ENCODE peak calls at places on chromosomes 3 and 15, in five cellular contexts. C, D, G, M and J are unnamed samples.

GRCh38 chr3:116442331-116443021 is 2.8 kb downstream of the LSAMP start:
- DNase-seq in C (no peak), D (no peak), G (no peak), M (no peak), J (no peak)

GRCh38 chr3:11244131-11244677 is 28.0 kb upstream of the ATG7 start:
- DNase-seq in C (no peak), D (no peak), G (no peak), M (no peak), J (no peak)

GRCh38 chr3:183331518-183331917 is 78.5 kb downstream of the B3GNT5 start:
- DNase-seq in C (no peak), D (no peak), G (no peak), M (no peak), J (no peak)

GRCh38 chr3:124937049-124937448 is 2.5 kb upstream of the MUC13 start:
- DNase-seq in C (no peak), D (no peak), G (no peak), M (no peak), J (no peak)

GRCh38 chr15:77702211-77702957 is 69.7 kb upstream of the LINGO1 start:
- DNase-seq in C (no peak), D (no peak), G (no peak), M (no peak), J (no peak)

GRCh38 chr15:28992996-28993719 is 107.4 kb downstream of the APBA2 start:
- DNase-seq in C (no peak), D (no peak), G (no peak), M (no peak), J (no peak)

GRCh38 chr15:72859023-72859756 is 75.6 kb upstream of the ADPGK start:
- DNase-seq in C (no peak), D (no peak), G (no peak), M (no peak), J (no peak)

GRCh38 chr3:98021821-98022220 is 13.3 kb downstream of the GABRR3 start:
- DNase-seq in C (no peak), D (no peak), G (no peak), M (no peak), J (no peak)

GRCh38 chr15:39908186-39908585 is 11.9 kb downstream of the GPR176 start:
- DNase-seq in C (peak; percentile 37), D (no peak), G (no peak), M (no peak), J (no peak)

GRCh38 chr3:64824281-64824980 is 136.6 kb upstream of the ADAMTS9 start:
- DNase-seq in C (no peak), D (no peak), G (no peak), M (no peak), J (no peak)

GRCh38 chr3:53416530-53416929 is 69.2 kb upstream of the DCP1A start:
- DNase-seq in C (no peak), D (no peak), G (no peak), M (no peak), J (no peak)

GRCh38 chr15:101207867-101208288 is 44.0 kb downstream of the CHSY1 start:
- DNase-seq in C (no peak), D (no peak), G (no peak), M (no peak), J (no peak)

GRCh38 chr3:27022096-27022761 is 347.0 kb downstream of the NEK10 start:
- DNase-seq in C (no peak), D (no peak), G (no peak), M (no peak), J (no peak)

GRCh38 chr3:150177673-150178378 is 207.1 kb upstream of the PFN2 start:
- DNase-seq in C (no peak), D (no peak), G (no peak), M (no peak), J (no peak)

GRCh38 chr15:81373996-81374395 is at the start of gene TMC3:
- DNase-seq in C (no peak), D (no peak), G (no peak), M (no peak), J (no peak)

GRCh38 chr3:196740476-196741400 is 1.1 kb downstream of the PAK2 start:
- DNase-seq in C (peak; percentile 57), D (no peak), G (peak; percentile 45), M (no peak), J (peak; percentile 27)

GRCh38 chr3:83321457-83321856 is 1560.0 kb upstream of the GBE1 start:
- DNase-seq in C (no peak), D (no peak), G (no peak), M (no peak), J (no peak)

GRCh38 chr3:39982665-39983357 is 173.4 kb downstream of the MYRIP start:
- DNase-seq in C (no peak), D (no peak), G (no peak), M (no peak), J (no peak)

GRCh38 chr3:184568918-184569829 is 7.6 kb downstream of the EPHB3 start:
- DNase-seq in C (peak; percentile 90), D (no peak), G (no peak), M (no peak), J (no peak)

GRCh38 chr3:191296041-191296541 is 33.1 kb upstream of the CCDC50 start:
- DNase-seq in C (no peak), D (no peak), G (no peak), M (peak; percentile 88), J (no peak)

GRCh38 chr3:47731066-47731465 is 50.6 kb downstream of the SMARCC1 start:
- DNase-seq in C (no peak), D (no peak), G (no peak), M (no peak), J (no peak)

GRCh38 chr3:57952208-57952631 is 56.0 kb upstream of the FLNB start:
- DNase-seq in C (peak; percentile 34), D (peak; percentile 36), G (peak; percentile 49), M (no peak), J (no peak)

GRCh38 chr15:87661481-87661880 is 595.1 kb downstream of the NTRK3 start:
- DNase-seq in C (no peak), D (no peak), G (no peak), M (no peak), J (no peak)

GRCh38 chr3:167691366-167691765 is 37.6 kb upstream of the WDR49 start:
- DNase-seq in C (no peak), D (no peak), G (no peak), M (peak; percentile 84), J (no peak)

GRCh38 chr3:127258733-127259132 is 29.1 kb downstream of the PRR20G start:
- DNase-seq in C (no peak), D (no peak), G (no peak), M (no peak), J (no peak)

GRCh38 chr3:17795733-17796132 is 53.3 kb upstream of the TBC1D5 start:
- DNase-seq in C (no peak), D (no peak), G (no peak), M (no peak), J (no peak)

GRCh38 chr3:14438929-14439328 is 36.5 kb downstream of the SLC6A6 start:
- DNase-seq in C (no peak), D (no peak), G (no peak), M (no peak), J (no peak)

GRCh38 chr3:14436954-14437281 is 34.5 kb downstream of the SLC6A6 start:
- DNase-seq in C (no peak), D (no peak), G (no peak), M (no peak), J (no peak)

GRCh38 chr3:14440168-14440518 is 37.7 kb downstream of the SLC6A6 start:
- DNase-seq in C (no peak), D (no peak), G (no peak), M (no peak), J (no peak)

GRCh38 chr3:14439501-14440167 is 37.2 kb downstream of the SLC6A6 start:
- DNase-seq in C (peak; percentile 87), D (no peak), G (no peak), M (no peak), J (no peak)

DNA sequence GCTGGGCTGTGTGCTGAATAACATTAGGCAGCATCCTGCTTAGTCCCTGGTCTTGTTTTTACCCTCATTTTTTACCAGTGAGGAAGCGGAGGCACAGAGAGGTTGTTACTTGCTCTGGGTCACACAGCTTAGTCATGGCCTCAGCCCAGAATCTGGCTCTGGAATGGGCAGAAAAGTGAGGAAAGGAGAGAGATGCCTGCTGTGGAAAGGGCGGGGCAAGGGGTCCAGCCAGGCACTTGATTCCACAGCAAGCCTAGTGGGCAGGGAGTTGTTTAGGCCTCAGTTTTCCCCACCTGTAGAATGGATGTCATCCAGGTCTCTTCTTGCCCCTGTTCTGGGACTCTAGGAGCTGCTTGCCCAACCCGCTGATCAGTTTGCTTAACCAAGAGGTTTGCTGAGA is 35.9 kb downstream of the SLC6A6 start:
- DNase-seq in C (no peak), D (no peak), G (no peak), M (no peak), J (no peak)
- H3K4me1 ChIP-seq in C (peaks cover 49% of the 10 kb centered on the region), D (peaks cover 45% of the 10 kb centered on the region), G (peaks cover 14% of the 10 kb centered on the region), M (peaks cover 24% of the 10 kb centered on the region), J (peaks cover 77% of the 10 kb centered on the region)

DNA sequence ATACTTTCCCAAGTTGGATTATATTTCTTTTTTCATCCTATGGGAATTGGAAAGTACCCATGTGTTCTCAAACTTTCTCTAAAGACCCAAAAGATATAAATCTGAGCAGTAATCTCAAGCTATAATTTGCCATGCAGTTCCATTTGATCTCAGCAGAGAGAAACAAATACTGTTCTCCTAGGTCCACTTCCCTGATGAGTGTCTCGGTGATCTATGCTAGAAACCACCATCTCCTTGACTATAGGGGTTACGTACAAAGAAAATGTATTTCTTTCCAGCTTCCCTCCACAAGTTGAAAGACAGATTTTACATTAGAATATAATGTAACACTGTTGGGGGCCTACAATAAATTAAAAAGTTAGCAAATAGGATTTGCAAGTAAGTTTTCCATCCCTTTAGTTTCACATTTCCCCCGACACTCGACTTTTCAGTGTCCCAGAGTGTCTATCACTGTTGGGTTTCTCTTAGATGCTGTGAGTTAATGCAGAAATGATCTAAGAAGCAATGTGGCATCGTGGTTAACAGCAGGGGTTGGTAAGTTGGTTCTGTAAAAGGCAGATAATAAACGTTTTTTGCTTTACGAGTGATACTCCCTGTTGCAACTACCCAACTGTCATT is 465.1 kb upstream of the CFAP20DC start:
- DNase-seq in C (no peak), D (no peak), G (no peak), M (no peak), J (no peak)
- TF ChIP-seq SIN3A in C (no peak), D (no peak), G (no peak), M (no peak), J (no peak)

DNA sequence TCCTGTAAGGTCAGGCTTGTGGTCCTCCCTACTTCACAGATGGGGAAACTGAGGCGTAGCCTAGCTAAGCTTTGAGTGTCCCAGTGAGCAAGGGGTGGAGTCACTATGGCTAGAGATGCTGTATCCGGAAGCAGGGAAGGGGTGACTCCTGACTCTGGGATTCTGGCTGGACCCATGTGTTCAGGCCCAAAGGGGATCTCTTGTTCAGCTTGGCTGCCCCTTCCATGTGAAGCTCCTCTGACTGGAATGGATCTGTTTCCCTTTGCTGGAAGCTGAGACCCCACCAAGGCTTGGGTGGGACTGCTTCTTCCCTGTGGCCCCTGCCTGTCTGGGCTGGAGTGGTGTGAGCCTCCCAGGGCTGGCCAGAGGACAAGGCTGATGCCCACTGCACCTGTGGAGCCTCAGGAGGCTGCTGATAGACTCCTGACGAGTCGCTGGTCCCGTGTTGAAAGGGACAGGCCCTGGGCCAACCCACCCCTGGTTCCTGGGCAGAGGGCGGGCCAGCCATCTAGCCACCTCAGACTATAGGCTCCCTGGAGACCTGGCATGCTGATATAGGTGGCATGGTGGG is 1.0 kb downstream of the MAPKAPK3 start:
- DNase-seq in C (no peak), D (no peak), G (no peak), M (no peak), J (no peak)
- H3K4me1 ChIP-seq in C (peaks cover 20% of the 10 kb centered on the region), D (peaks cover 15% of the 10 kb centered on the region), G (peaks cover 41% of the 10 kb centered on the region), M (peaks cover 17% of the 10 kb centered on the region), J (no peaks in the 10 kb centered on the region)

DNA sequence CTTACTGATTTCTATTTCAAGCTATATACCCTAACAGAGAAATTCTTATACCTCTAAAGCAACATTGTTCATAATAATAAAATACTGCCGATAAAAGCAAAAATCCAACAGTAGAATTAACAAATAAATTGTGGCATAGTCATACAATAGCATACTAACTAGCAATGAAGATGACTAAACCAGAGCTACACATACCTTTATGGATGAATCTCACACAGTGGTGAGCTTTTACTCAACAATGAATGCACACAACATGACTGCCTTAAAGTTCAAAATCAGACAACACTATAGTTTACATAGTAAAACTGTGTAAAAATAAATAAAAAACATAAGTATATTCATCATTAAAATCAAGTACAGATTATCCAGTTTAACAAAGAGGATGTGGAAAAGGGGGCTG is 99.1 kb downstream of the NR1I2 start:
- DNase-seq in C (no peak), D (no peak), G (no peak), M (no peak), J (no peak)
- TF ChIP-seq SIN3A in C (no peak), D (no peak), G (no peak), M (no peak), J (no peak)